ENCODE peak calls at places on chromosome 12, in seven cellular contexts. R is B cell; B is neural crest cell; E is putamen; K is uterus; Q is cardiac muscle cell; H is stimulated activated CD4-positive, alpha-beta T cell treated with anti-CD3 and anti-CD28 coated beads, Interleukin-4, amount 100 ng/mL, for 48 hours. I is an unnamed sample.

GRCh38 chr12:130761537-130762318 is 45.6 kb upstream of the RIMBP2 start:
- DNase-seq in Q (peak; percentile 58), B (peak; percentile 64), K (peak; percentile 32), E (peak; percentile 12), R (peak; percentile 31), H (peak; percentile 59), I (peak; percentile 90)

GRCh38 chr12:28500373-28501024 is 310.2 kb downstream of the CCDC91 start:
- DNase-seq in K (no peak), B (no peak), E (no peak), R (no peak), Q (no peak), H (no peak), I (no peak)

GRCh38 chr12:104737682-104738370 is 220.3 kb downstream of the SLC41A2 start:
- DNase-seq in R (no peak), H (no peak), B (peak; percentile 18), E (no peak), K (no peak), Q (no peak), I (no peak)

GRCh38 chr12:68538722-68539614 is 71.7 kb upstream of the RAP1B start:
- DNase-seq in R (peak; percentile 35), Q (no peak), H (peak; percentile 19), E (no peak), B (no peak), K (peak; percentile 68), I (no peak)

GRCh38 chr12:69672195-69672594 is 26.9 kb downstream of the BEST3 start:
- DNase-seq in H (no peak), Q (no peak), K (no peak), R (no peak), B (no peak), E (no peak), I (no peak)

GRCh38 chr12:57623385-57623784 is 9.6 kb downstream of the B4GALNT1 start:
- DNase-seq in E (no peak), H (no peak), R (no peak), K (no peak), B (no peak), Q (no peak), I (no peak)

GRCh38 chr12:76029982-76030377 is 1.6 kb downstream of the PHLDA1 start:
- DNase-seq in H (peak; percentile 10), K (no peak), B (no peak), E (no peak), R (peak; percentile 41), Q (peak; percentile 20), I (peak; percentile 49)

GRCh38 chr12:53623986-53624385 is 2.2 kb downstream of the ATF7 start:
- DNase-seq in R (no peak), B (no peak), H (no peak), Q (peak; percentile 23), K (no peak), E (no peak), I (no peak)

GRCh38 chr12:38384816-38385491 is 68.4 kb downstream of the ALG10B start:
- DNase-seq in R (no peak), B (no peak), K (no peak), H (no peak), E (no peak), Q (no peak), I (peak; percentile 0)

GRCh38 chr12:113891737-113892520 is 74.2 kb downstream of the RBM19 start:
- DNase-seq in K (no peak), B (no peak), E (no peak), Q (no peak), H (no peak), R (no peak), I (no peak)

GRCh38 chr12:28035483-28035882 is 63.0 kb upstream of the PTHLH start:
- DNase-seq in Q (no peak), B (no peak), H (no peak), E (no peak), K (no peak), R (no peak), I (no peak)

GRCh38 chr12:127179199-127179598 is 1087.8 kb upstream of the TMEM132C start:
- DNase-seq in B (no peak), K (no peak), R (no peak), H (no peak), E (no peak), Q (no peak), I (no peak)

GRCh38 chr12:11879306-11879705 is 191.4 kb upstream of the BCL2L14 start:
- DNase-seq in K (no peak), H (no peak), E (no peak), Q (no peak), R (no peak), B (no peak), I (no peak)

GRCh38 chr12:127678945-127679344 is 588.0 kb upstream of the TMEM132C start:
- DNase-seq in R (no peak), H (no peak), K (no peak), E (no peak), B (no peak), Q (no peak), I (no peak)

GRCh38 chr12:113954547-113954946 is 11.6 kb downstream of the RBM19 start:
- DNase-seq in E (no peak), Q (no peak), H (no peak), B (no peak), R (no peak), K (no peak), I (no peak)

GRCh38 chr12:94147991-94148840 is at the start of gene PLXNC1:
- DNase-seq in R (peak; percentile 82), K (peak; percentile 43), B (no peak), H (peak; percentile 67), Q (peak; percentile 74), E (peak; percentile 49), I (peak; percentile 85)

GRCh38 chr12:113473942-113474341 is 2.3 kb upstream of the LHX5 start:
- DNase-seq in K (no peak), B (no peak), H (no peak), Q (no peak), R (no peak), E (no peak), I (peak; percentile 26)

GRCh38 chr12:107093547-107094448 is at the start of gene CRY1:
- DNase-seq in Q (peak; percentile 98), H (peak; percentile 93), B (peak; percentile 94), R (peak; percentile 92), E (peak; percentile 94), K (peak; percentile 96), I (peak; percentile 95)

GRCh38 chr12:15852383-15852782 is 29.8 kb upstream of the STRAP start:
- DNase-seq in H (no peak), Q (no peak), E (no peak), B (no peak), R (no peak), K (no peak), I (no peak)

I was measured in SK-N-SH.